ENCODE peak calls at places on chromosomes 13 and 19, in five cellular contexts. N, D, C, T and G are unnamed samples.
A peak's percentile ranks its signal among the peaks of the same experiment; 100 is the strongest.

GRCh38 chr13:80131204-80131603 is 209.7 kb downstream of the SPRY2 start:
- DNase-seq in N (peak; percentile 69), D (peak; percentile 39), C (peak; percentile 88), T (peak; percentile 72), G (no peak)

GRCh38 chr19:34345934-34346333 is 19.1 kb upstream of the GPI start:
- DNase-seq in N (peak; percentile 42), D (peak; percentile 71), C (peak; percentile 84), T (peak; percentile 64), G (peak; percentile 81)

GRCh38 chr13:37414667-37415066 is 183.9 kb downstream of the POSTN start:
- DNase-seq in N (no peak), D (no peak), C (no peak), T (no peak), G (no peak)

GRCh38 chr19:771332-771785 is 20.4 kb downstream of the MISP start:
- DNase-seq in N (peak; percentile 39), D (peak; percentile 56), C (no peak), T (peak; percentile 52), G (peak; percentile 85)

GRCh38 chr19:16627194-16627927 is 643 bp downstream of the MED26 start:
- DNase-seq in N (no peak), D (no peak), C (no peak), T (no peak), G (no peak)

GRCh38 chr19:14694867-14695266 is 5.0 kb downstream of the ZNF333 start:
- DNase-seq in N (no peak), D (no peak), C (no peak), T (no peak), G (no peak)

GRCh38 chr13:113365551-113365971 is 1.6 kb upstream of the GRTP1 start:
- DNase-seq in N (no peak), D (no peak), C (no peak), T (no peak), G (no peak)

GRCh38 chr19:54014920-54015560 is 23.6 kb downstream of the CACNG6 start:
- DNase-seq in N (no peak), D (no peak), C (no peak), T (no peak), G (no peak)

GRCh38 chr13:50561774-50562173 is 281.7 kb downstream of the DLEU7 start:
- DNase-seq in N (no peak), D (no peak), C (no peak), T (no peak), G (no peak)